ENCODE peak calls at places on chromosomes 7 and 10, in four cellular contexts. One of them, this sample, is unnamed.

GRCh38 chr7:42691030-42691639 is 220.7 kb downstream of the C7orf25 start:
- DNase-seq in psoas muscle: no peak
- DNase-seq in iPS DF 6.9: peak
- DNase-seq in lower lobe of right lung: no peak
- DNase-seq in this sample: no peak

GRCh38 chr7:152435384-152436278 is at the start of gene KMT2C:
- DNase-seq in iPS DF 6.9: no peak
- DNase-seq in psoas muscle: peak
- DNase-seq in lower lobe of right lung: peak
- DNase-seq in this sample: peak

GRCh38 chr7:23393636-23394035 is 76.7 kb downstream of the IGF2BP3 start:
- DNase-seq in psoas muscle: no peak
- DNase-seq in lower lobe of right lung: no peak
- DNase-seq in iPS DF 6.9: no peak
- DNase-seq in this sample: no peak

GRCh38 chr7:25830986-25831558 is 320.9 kb upstream of the NFE2L3 start:
- DNase-seq in psoas muscle: no peak
- DNase-seq in lower lobe of right lung: no peak
- DNase-seq in iPS DF 6.9: no peak
- DNase-seq in this sample: no peak

GRCh38 chr10:27368706-27369105 is 128.1 kb upstream of the ACBD5 start:
- DNase-seq in lower lobe of right lung: no peak
- DNase-seq in iPS DF 6.9: no peak
- DNase-seq in psoas muscle: no peak
- DNase-seq in this sample: no peak

GRCh38 chr10:93921338-93921737 is 27.6 kb downstream of the SLC35G1 start:
- DNase-seq in lower lobe of right lung: no peak
- DNase-seq in psoas muscle: no peak
- DNase-seq in iPS DF 6.9: peak
- DNase-seq in this sample: no peak

GRCh38 chr7:23404546-23405239 is 65.6 kb downstream of the IGF2BP3 start:
- DNase-seq in iPS DF 6.9: no peak
- DNase-seq in psoas muscle: no peak
- DNase-seq in lower lobe of right lung: no peak
- DNase-seq in this sample: no peak

GRCh38 chr10:182441-183201 is 47.4 kb downstream of the ZMYND11 start:
- DNase-seq in iPS DF 6.9: no peak
- DNase-seq in psoas muscle: no peak
- DNase-seq in lower lobe of right lung: no peak
- DNase-seq in this sample: no peak

GRCh38 chr10:131427253-131427652 is 115.7 kb upstream of the TCERG1L start:
- DNase-seq in lower lobe of right lung: no peak
- DNase-seq in iPS DF 6.9: no peak
- DNase-seq in psoas muscle: no peak
- DNase-seq in this sample: no peak

GRCh38 chr10:3811331-3811870 is 26.4 kb upstream of the KLF6 start:
- DNase-seq in psoas muscle: no peak
- DNase-seq in lower lobe of right lung: no peak
- DNase-seq in iPS DF 6.9: no peak
- DNase-seq in this sample: no peak

GRCh38 chr7:1979591-1980560 is 252.9 kb downstream of the MAD1L1 start:
- DNase-seq in psoas muscle: no peak
- DNase-seq in iPS DF 6.9: no peak
- DNase-seq in lower lobe of right lung: peak
- DNase-seq in this sample: no peak

GRCh38 chr10:36591436-36591835 is 534.0 kb upstream of the ANKRD30A start:
- DNase-seq in iPS DF 6.9: no peak
- DNase-seq in lower lobe of right lung: no peak
- DNase-seq in psoas muscle: no peak
- DNase-seq in this sample: no peak

GRCh38 chr7:150688630-150689029 is 3.1 kb downstream of the GIMAP2 start:
- DNase-seq in psoas muscle: no peak
- DNase-seq in lower lobe of right lung: no peak
- DNase-seq in iPS DF 6.9: no peak
- DNase-seq in this sample: no peak

GRCh38 chr7:150686030-150686626 is 622 bp downstream of the GIMAP2 start:
- DNase-seq in iPS DF 6.9: no peak
- DNase-seq in psoas muscle: no peak
- DNase-seq in lower lobe of right lung: no peak
- DNase-seq in this sample: no peak

GRCh38 chr7:150685219-150686029 is at the start of gene GIMAP2:
- DNase-seq in psoas muscle: no peak
- DNase-seq in iPS DF 6.9: no peak
- DNase-seq in lower lobe of right lung: no peak
- DNase-seq in this sample: no peak
- H3K27ac ChIP-seq in psoas muscle: peak
- H3K27ac ChIP-seq in iPS DF 6.9: no peak
- H3K27ac ChIP-seq in lower lobe of right lung: peak
- H3K27ac ChIP-seq in this sample: no peak

GRCh38 chr10:86664370-86665217 is 3.7 kb upstream of the LDB3 start:
- DNase-seq in iPS DF 6.9: no peak
- DNase-seq in lower lobe of right lung: peak
- DNase-seq in psoas muscle: peak
- DNase-seq in this sample: peak

GRCh38 chr10:86665868-86666267 is 2.4 kb upstream of the LDB3 start:
- DNase-seq in lower lobe of right lung: no peak
- DNase-seq in iPS DF 6.9: no peak
- DNase-seq in psoas muscle: peak
- DNase-seq in this sample: no peak

GRCh38 chr10:86666538-86666937 is 1.8 kb upstream of the LDB3 start:
- DNase-seq in lower lobe of right lung: no peak
- DNase-seq in iPS DF 6.9: no peak
- DNase-seq in psoas muscle: peak
- DNase-seq in this sample: no peak

GRCh38 chr10:86663576-86664369 is 4.5 kb upstream of the LDB3 start:
- DNase-seq in iPS DF 6.9: no peak
- DNase-seq in lower lobe of right lung: peak
- DNase-seq in psoas muscle: peak
- DNase-seq in this sample: peak

GRCh38 chr10:86665218-86665607 is 3.1 kb upstream of the LDB3 start:
- DNase-seq in lower lobe of right lung: no peak
- DNase-seq in psoas muscle: no peak
- DNase-seq in iPS DF 6.9: no peak
- DNase-seq in this sample: no peak
- H3K27ac ChIP-seq in lower lobe of right lung: no peak
- H3K27ac ChIP-seq in psoas muscle: peak
- H3K27ac ChIP-seq in iPS DF 6.9: no peak
- H3K27ac ChIP-seq in this sample: no peak

GRCh38 chr10:111076682-111077661 is at the start of gene ADRA2A:
- DNase-seq in iPS DF 6.9: peak
- DNase-seq in psoas muscle: peak
- DNase-seq in lower lobe of right lung: peak
- DNase-seq in this sample: no peak

GRCh38 chr10:111078505-111079185 is 1.8 kb downstream of the ADRA2A start:
- DNase-seq in psoas muscle: no peak
- DNase-seq in lower lobe of right lung: no peak
- DNase-seq in iPS DF 6.9: no peak
- DNase-seq in this sample: no peak

GRCh38 chr10:111077715-111078504 is 1.1 kb downstream of the ADRA2A start:
- DNase-seq in iPS DF 6.9: no peak
- DNase-seq in lower lobe of right lung: peak
- DNase-seq in psoas muscle: peak
- DNase-seq in this sample: no peak

GRCh38 chr10:111075577-111076185 is 1.1 kb upstream of the ADRA2A start:
- DNase-seq in psoas muscle: no peak
- DNase-seq in iPS DF 6.9: no peak
- DNase-seq in lower lobe of right lung: no peak
- DNase-seq in this sample: no peak

GRCh38 chr10:111076191-111076681 is 593 bp upstream of the ADRA2A start:
- DNase-seq in iPS DF 6.9: peak
- DNase-seq in psoas muscle: peak
- DNase-seq in lower lobe of right lung: peak
- DNase-seq in this sample: peak
- H3K27ac ChIP-seq in iPS DF 6.9: no peak
- H3K27ac ChIP-seq in psoas muscle: no peak
- H3K27ac ChIP-seq in lower lobe of right lung: no peak
- H3K27ac ChIP-seq in this sample: no peak

GRCh38 chr7:116781584-116781983 is 80.8 kb upstream of the CAPZA2 start:
- DNase-seq in psoas muscle: no peak
- DNase-seq in lower lobe of right lung: no peak
- DNase-seq in iPS DF 6.9: no peak
- DNase-seq in this sample: no peak
- H3K27ac ChIP-seq in psoas muscle: peak
- H3K27ac ChIP-seq in lower lobe of right lung: no peak
- H3K27ac ChIP-seq in iPS DF 6.9: no peak
- H3K27ac ChIP-seq in this sample: no peak

GRCh38 chr7:34158311-34158710 is 253.0 kb downstream of the BMPER start:
- DNase-seq in lower lobe of right lung: no peak
- DNase-seq in iPS DF 6.9: no peak
- DNase-seq in psoas muscle: peak
- DNase-seq in this sample: peak
- H3K27ac ChIP-seq in lower lobe of right lung: no peak
- H3K27ac ChIP-seq in iPS DF 6.9: no peak
- H3K27ac ChIP-seq in psoas muscle: peak
- H3K27ac ChIP-seq in this sample: no peak

GRCh38 chr7:130180571-130180971 is 24.6 kb downstream of the TMEM209 start:
- DNase-seq in iPS DF 6.9: no peak
- DNase-seq in lower lobe of right lung: no peak
- DNase-seq in psoas muscle: no peak
- DNase-seq in this sample: no peak

GRCh38 chr7:130179631-130180030 is 25.6 kb downstream of the TMEM209 start:
- DNase-seq in psoas muscle: no peak
- DNase-seq in iPS DF 6.9: no peak
- DNase-seq in lower lobe of right lung: no peak
- DNase-seq in this sample: no peak

GRCh38 chr7:130178251-130178650 is 27.0 kb downstream of the TMEM209 start:
- DNase-seq in iPS DF 6.9: no peak
- DNase-seq in psoas muscle: no peak
- DNase-seq in lower lobe of right lung: no peak
- DNase-seq in this sample: no peak

GRCh38 chr7:130187360-130187759 is 17.8 kb downstream of the TMEM209 start:
- DNase-seq in lower lobe of right lung: no peak
- DNase-seq in iPS DF 6.9: no peak
- DNase-seq in psoas muscle: no peak
- DNase-seq in this sample: no peak

DNA sequence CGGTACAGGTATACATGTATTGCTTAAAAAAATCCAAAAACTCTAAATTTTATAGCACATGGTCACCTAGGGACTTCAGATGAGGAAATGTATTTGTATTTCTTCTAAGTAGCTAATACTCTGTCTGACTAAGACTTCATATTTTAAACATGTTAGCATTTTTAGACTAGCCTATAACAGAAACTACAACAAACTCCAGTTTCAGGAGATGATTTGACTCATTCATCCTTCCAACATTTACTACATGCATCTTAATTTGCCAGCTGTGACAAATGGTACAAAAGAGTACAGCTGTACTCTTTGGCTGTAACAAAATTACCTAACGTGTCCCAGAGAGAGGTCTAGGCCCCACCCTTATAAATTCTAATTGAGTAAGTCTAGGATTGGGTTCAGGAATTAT is 22.2 kb downstream of the TMEM209 start:
- DNase-seq in psoas muscle: no peak
- DNase-seq in iPS DF 6.9: no peak
- DNase-seq in lower lobe of right lung: no peak
- DNase-seq in this sample: no peak
- H3K27ac ChIP-seq in psoas muscle: no peak
- H3K27ac ChIP-seq in iPS DF 6.9: no peak
- H3K27ac ChIP-seq in lower lobe of right lung: no peak
- H3K27ac ChIP-seq in this sample: no peak

DNA sequence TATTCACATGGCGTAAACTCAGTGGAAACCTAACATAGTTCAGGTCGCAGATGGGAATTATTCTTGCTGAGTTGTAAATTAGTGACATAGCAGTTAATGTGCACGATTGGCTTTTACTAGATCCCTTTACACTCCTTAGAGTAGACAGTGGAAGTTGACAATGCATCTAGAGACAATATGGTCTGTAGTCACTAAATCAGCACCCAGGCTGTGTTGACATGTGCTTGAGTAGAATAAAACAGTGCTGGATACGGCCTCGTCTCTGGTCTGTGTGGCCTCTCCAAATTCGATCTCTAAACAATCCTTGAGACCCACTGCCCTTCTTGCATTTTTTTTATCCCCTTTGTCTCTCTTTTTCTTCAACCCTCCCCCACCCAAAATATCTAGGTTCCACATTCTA is 615.7 kb downstream of the SORCS1 start:
- DNase-seq in iPS DF 6.9: no peak
- DNase-seq in lower lobe of right lung: no peak
- DNase-seq in psoas muscle: no peak
- DNase-seq in this sample: no peak
- H3K27ac ChIP-seq in iPS DF 6.9: no peak
- H3K27ac ChIP-seq in lower lobe of right lung: no peak
- H3K27ac ChIP-seq in psoas muscle: no peak
- H3K27ac ChIP-seq in this sample: no peak

GRCh38 chr7:33632840-33633239 is 272.5 kb upstream of the BMPER start:
- DNase-seq in lower lobe of right lung: no peak
- DNase-seq in psoas muscle: no peak
- DNase-seq in iPS DF 6.9: no peak
- DNase-seq in this sample: no peak
- H3K27ac ChIP-seq in lower lobe of right lung: no peak
- H3K27ac ChIP-seq in psoas muscle: no peak
- H3K27ac ChIP-seq in iPS DF 6.9: no peak
- H3K27ac ChIP-seq in this sample: no peak

GRCh38 chr7:155684546-155684945 is 40.1 kb downstream of the RBM33 start:
- DNase-seq in psoas muscle: no peak
- DNase-seq in iPS DF 6.9: no peak
- DNase-seq in lower lobe of right lung: no peak
- DNase-seq in this sample: no peak
- H3K27ac ChIP-seq in psoas muscle: no peak
- H3K27ac ChIP-seq in iPS DF 6.9: no peak
- H3K27ac ChIP-seq in lower lobe of right lung: no peak
- H3K27ac ChIP-seq in this sample: no peak